ENCODE peak calls at places on chromosomes 2 and 18, in ten cellular contexts. W is cardiac muscle cell; F is central memory CD4-positive, alpha-beta T cell; G is right cardiac atrium; P is Peyer's patch; U is NCI-H510A treated with DMSO at 0.1 percent for 48 hours; R is NCI-H2081; H is left kidney; L is non-pigmented ciliary epithelial cell; N is fibroblast of villous mesenchyme. A is an unnamed sample.
A peak's percentile ranks its signal among the peaks of the same experiment; 100 is the strongest.

GRCh38 chr2:28084564-28084963 is 194.0 kb downstream of the BABAM2 start:
- DNase-seq in U (no peak), R (no peak), W (no peak), N (peak; percentile 57), G (no peak), F (no peak), P (no peak), L (no peak), H (peak; percentile 10), A (no peak)

GRCh38 chr18:68121826-68122225 is 593.1 kb downstream of the TMX3 start:
- DNase-seq in H (no peak), G (no peak), F (no peak), L (no peak), W (no peak), R (no peak), N (no peak), P (no peak), U (no peak), A (no peak)

GRCh38 chr2:44053052-44053451 is 57.3 kb upstream of the LRPPRC start:
- DNase-seq in H (no peak), F (no peak), L (no peak), P (no peak), W (no peak), G (no peak), N (no peak), R (no peak), U (no peak), A (no peak)

GRCh38 chr2:233006648-233007047 is 6.4 kb downstream of the NGEF start:
- DNase-seq in P (no peak), L (no peak), R (no peak), N (no peak), G (no peak), H (no peak), U (no peak), F (no peak), W (no peak), A (no peak)

GRCh38 chr18:76167440-76167839 is 327.6 kb downstream of the ZNF516 start:
- DNase-seq in N (no peak), H (peak; percentile 59), U (no peak), L (no peak), R (no peak), G (no peak), P (no peak), F (no peak), W (no peak), A (no peak)

GRCh38 chr2:150374562-150374961 is 112.9 kb downstream of the RND3 start:
- DNase-seq in R (no peak), W (no peak), G (no peak), L (no peak), N (no peak), F (no peak), H (no peak), U (no peak), P (no peak), A (no peak)

GRCh38 chr2:57906152-57906732 is 140.4 kb upstream of the VRK2 start:
- DNase-seq in W (peak; percentile 57), N (peak; percentile 64), F (peak; percentile 12), R (peak; percentile 72), U (peak; percentile 61), L (peak; percentile 30), H (peak; percentile 70), P (no peak), G (no peak), A (no peak)

GRCh38 chr2:240463274-240463865 is 27.9 kb downstream of the GPC1 start:
- DNase-seq in U (no peak), W (no peak), H (no peak), F (no peak), P (peak; percentile 41), R (no peak), G (peak; percentile 53), L (no peak), N (no peak), A (peak; percentile 44)

GRCh38 chr2:137928547-137929503 is 35.4 kb upstream of the HNMT start:
- DNase-seq in N (peak; percentile 92), U (no peak), G (no peak), F (no peak), H (no peak), R (no peak), P (no peak), W (peak; percentile 66), L (peak; percentile 61), A (no peak)

GRCh38 chr2:177285892-177286715 is 21.6 kb upstream of the NFE2L2 start:
- DNase-seq in R (no peak), W (no peak), F (no peak), P (no peak), G (no peak), N (peak; percentile 45), H (no peak), U (no peak), L (no peak), A (no peak)

GRCh38 chr2:46175409-46175808 is 121.8 kb upstream of the EPAS1 start:
- DNase-seq in G (no peak), R (no peak), P (no peak), F (no peak), L (peak; percentile 73), W (no peak), U (no peak), H (no peak), N (peak; percentile 77), A (no peak)

GRCh38 chr18:1585881-1586488 is 681.3 kb downstream of the ADCYAP1 start:
- DNase-seq in W (peak; percentile 49), N (peak; percentile 23), P (no peak), L (peak; percentile 13), H (peak; percentile 67), R (peak; percentile 58), F (no peak), U (peak; percentile 74), G (no peak), A (no peak)

GRCh38 chr2:199310654-199311275 is 147.0 kb downstream of the SATB2 start:
- DNase-seq in H (peak; percentile 1), N (no peak), W (no peak), L (no peak), G (no peak), F (no peak), P (no peak), U (peak; percentile 91), R (peak; percentile 84), A (no peak)

GRCh38 chr18:60722742-60723141 is 350.2 kb upstream of the MC4R start:
- DNase-seq in N (no peak), W (no peak), F (no peak), G (no peak), H (no peak), R (no peak), L (no peak), P (no peak), U (no peak), A (no peak)

GRCh38 chr2:64716569-64716968 is 62.9 kb upstream of the SERTAD2 start:
- DNase-seq in L (no peak), W (no peak), U (no peak), P (no peak), F (no peak), R (no peak), G (no peak), N (no peak), H (no peak), A (no peak)

GRCh38 chr2:129661942-129662341 is 317.5 kb upstream of the RAB6C start:
- DNase-seq in F (no peak), H (no peak), R (no peak), W (no peak), G (no peak), U (peak; percentile 27), L (no peak), P (no peak), N (no peak), A (no peak)

GRCh38 chr18:63322908-63323634 is 3.5 kb upstream of the BCL2 start:
- DNase-seq in W (peak; percentile 78), H (peak; percentile 90), P (no peak), R (peak; percentile 69), N (peak; percentile 78), L (peak; percentile 38), F (peak; percentile 56), U (peak; percentile 97), G (peak; percentile 63), A (no peak)

GRCh38 chr2:196640031-196640548 is 575 bp downstream of the CCDC150 start:
- DNase-seq in H (no peak), P (no peak), L (no peak), N (no peak), U (peak; percentile 42), R (no peak), G (no peak), W (peak; percentile 1), F (no peak), A (no peak)

GRCh38 chr2:72198532-72199241 is 51.0 kb upstream of the CYP26B1 start:
- DNase-seq in N (peak; percentile 37), U (no peak), L (no peak), P (no peak), H (no peak), F (no peak), G (no peak), W (no peak), R (no peak), A (no peak)

GRCh38 chr2:39573276-39573675 is 92.4 kb upstream of the TMEM178A start:
- DNase-seq in W (no peak), R (no peak), H (no peak), G (no peak), L (no peak), F (no peak), P (no peak), U (no peak), N (peak; percentile 34), A (no peak)

GRCh38 chr18:32714571-32715148 is 58.2 kb downstream of the KLHL14 start:
- DNase-seq in F (no peak), H (peak; percentile 95), P (no peak), L (peak; percentile 47), N (peak; percentile 43), W (peak; percentile 77), R (peak; percentile 75), U (peak; percentile 98), G (no peak), A (no peak)

GRCh38 chr2:28449126-28449488 is 46.8 kb upstream of the PLB1 start:
- DNase-seq in U (no peak), P (no peak), W (no peak), N (no peak), H (no peak), G (no peak), L (no peak), F (no peak), R (no peak), A (no peak)

GRCh38 chr2:100733344-100734187 is 86.4 kb upstream of the NPAS2 start:
- DNase-seq in W (peak; percentile 10), G (peak; percentile 58), U (no peak), H (peak; percentile 82), F (no peak), N (peak; percentile 82), P (no peak), L (no peak), R (no peak), A (no peak)

GRCh38 chr2:158718196-158718585 is 76.9 kb upstream of the DAPL1 start:
- DNase-seq in G (no peak), H (no peak), P (no peak), W (no peak), L (no peak), R (no peak), F (no peak), U (no peak), N (no peak), A (no peak)

GRCh38 chr2:85291425-85292023 is 36.3 kb downstream of the TGOLN2 start:
- DNase-seq in P (no peak), R (no peak), F (peak; percentile 55), U (no peak), W (no peak), N (no peak), G (no peak), H (no peak), L (no peak), A (no peak)

GRCh38 chr2:44184106-44184505 is 15.4 kb downstream of the PPM1B start:
- DNase-seq in R (no peak), N (no peak), P (no peak), G (no peak), W (no peak), H (peak; percentile 13), F (peak; percentile 34), U (no peak), L (no peak), A (no peak)

GRCh38 chr2:126894585-126895182 is 4.0 kb upstream of the TEX51 start:
- DNase-seq in W (no peak), U (no peak), L (no peak), P (peak; percentile 23), G (no peak), R (no peak), H (no peak), F (no peak), N (no peak), A (no peak)

GRCh38 chr2:199315299-199316179 is 142.2 kb downstream of the SATB2 start:
- DNase-seq in P (no peak), H (peak; percentile 80), W (peak; percentile 72), L (no peak), F (no peak), R (no peak), U (no peak), G (no peak), N (peak; percentile 19), A (no peak)

A was measured in mucosa of descending colon.